ENCODE peak calls at places on chromosomes 12 and 14, in eight cellular contexts. J is HCT116, K is H1, W is upper lobe of left lung, C is endothelial cell of umbilical vein, D is GM23338, V is Panc1, B is suprapubic skin. Y is an unnamed sample.

GRCh38 chr12:43104524-43104923 is 447.5 kb downstream of the ADAMTS20 start:
- DNase-seq in J (no peak), K (no peak), W (no peak), C (no peak), D (no peak), V (no peak), B (no peak), Y (no peak)

GRCh38 chr12:50708619-50709018 is 55.3 kb upstream of the ATF1 start:
- DNase-seq in J (no peak), K (no peak), W (no peak), C (no peak), D (no peak), V (no peak), B (no peak), Y (no peak)

GRCh38 chr14:87690076-87690661 is 302.8 kb downstream of the GALC start:
- DNase-seq in J (no peak), K (no peak), W (no peak), C (no peak), D (peak), V (no peak), B (no peak), Y (no peak)

GRCh38 chr12:123815968-123816367 is 53.9 kb downstream of the DNAH10 start:
- DNase-seq in J (no peak), K (no peak), W (no peak), C (no peak), D (no peak), V (no peak), B (no peak), Y (no peak)

GRCh38 chr14:68961781-68962584 is 17.1 kb downstream of the ACTN1 start:
- DNase-seq in J (no peak), K (peak), W (peak), C (peak), D (peak), V (no peak), B (no peak), Y (no peak)

GRCh38 chr14:92254786-92255185 is 68.2 kb upstream of the SLC24A4 start:
- DNase-seq in J (no peak), K (peak), W (peak), C (peak), D (peak), V (no peak), B (no peak), Y (no peak)

GRCh38 chr12:116559330-116560080 is at the start of gene MAP1LC3B2:
- DNase-seq in J (peak), K (peak), W (peak), C (no peak), D (peak), V (no peak), B (peak), Y (no peak)

GRCh38 chr12:123271182-123271491 is 519 bp downstream of the CDK2AP1 start:
- DNase-seq in J (no peak), K (peak), W (peak), C (no peak), D (peak), V (no peak), B (peak), Y (peak)

GRCh38 chr14:23153891-23154796 is 29.3 kb downstream of the SLC7A8 start:
- DNase-seq in J (peak), K (peak), W (peak), C (peak), D (peak), V (no peak), B (peak), Y (no peak)

GRCh38 chr14:73461478-73462077 is 3.2 kb upstream of the NUMB start:
- DNase-seq in J (no peak), K (no peak), W (no peak), C (peak), D (no peak), V (no peak), B (no peak), Y (no peak)

GRCh38 chr14:24978862-24979724 is 70.9 kb downstream of the STXBP6 start:
- DNase-seq in J (no peak), K (no peak), W (no peak), C (no peak), D (no peak), V (no peak), B (no peak), Y (no peak)

GRCh38 chr14:52026921-52027320 is 37.6 kb downstream of the RTRAF start:
- DNase-seq in J (no peak), K (no peak), W (peak), C (no peak), D (no peak), V (no peak), B (no peak), Y (no peak)

GRCh38 chr12:2198542-2198941 is 145.8 kb downstream of the CACNA1C start:
- DNase-seq in J (no peak), K (no peak), W (no peak), C (no peak), D (no peak), V (no peak), B (no peak), Y (no peak)

GRCh38 chr12:49934505-49934904 is 16.0 kb upstream of the AQP2 start:
- DNase-seq in J (no peak), K (no peak), W (no peak), C (no peak), D (no peak), V (no peak), B (no peak), Y (no peak)

GRCh38 chr14:53450871-53451270 is 297.7 kb upstream of the DDHD1 start:
- DNase-seq in J (no peak), K (no peak), W (no peak), C (peak), D (no peak), V (no peak), B (no peak), Y (no peak)

GRCh38 chr14:30849354-30849753 is 25.0 kb upstream of the COCH start:
- DNase-seq in J (no peak), K (no peak), W (no peak), C (no peak), D (no peak), V (no peak), B (no peak), Y (no peak)

GRCh38 chr12:121129705-121130147 is 3.0 kb upstream of the P2RX7 start:
- DNase-seq in J (no peak), K (no peak), W (no peak), C (no peak), D (no peak), V (no peak), B (no peak), Y (no peak)

GRCh38 chr14:58118097-58118496 is 33.9 kb downstream of the ARMH4 start:
- DNase-seq in J (no peak), K (no peak), W (no peak), C (no peak), D (no peak), V (no peak), B (no peak), Y (no peak)

GRCh38 chr12:88242161-88242925 is 100.2 kb downstream of the TMTC3 start:
- DNase-seq in J (peak), K (no peak), W (no peak), C (peak), D (no peak), V (peak), B (no peak), Y (no peak)

GRCh38 chr14:80395031-80395430 is 183.7 kb upstream of the DIO2 start:
- DNase-seq in J (no peak), K (no peak), W (no peak), C (no peak), D (no peak), V (no peak), B (no peak), Y (no peak)

GRCh38 chr12:56877195-56878009 is 56.8 kb downstream of the SDR9C7 start:
- DNase-seq in J (no peak), K (no peak), W (no peak), C (no peak), D (no peak), V (no peak), B (no peak), Y (no peak)

GRCh38 chr12:14473707-14474287 is 93.9 kb downstream of the PLBD1 start:
- DNase-seq in J (peak), K (no peak), W (no peak), C (no peak), D (peak), V (no peak), B (no peak), Y (no peak)

GRCh38 chr14:105146181-105146975 is 22.2 kb downstream of the JAG2 start:
- DNase-seq in J (no peak), K (no peak), W (peak), C (no peak), D (no peak), V (no peak), B (peak), Y (peak)

GRCh38 chr12:119809023-119809422 is 68.1 kb downstream of the CIT start:
- DNase-seq in J (no peak), K (no peak), W (no peak), C (peak), D (no peak), V (no peak), B (no peak), Y (no peak)

GRCh38 chr12:14774944-14775651 is 28.2 kb downstream of the WBP11 start:
- DNase-seq in J (no peak), K (peak), W (peak), C (peak), D (peak), V (no peak), B (peak), Y (peak)

GRCh38 chr12:101877816-101878811 is 734 bp downstream of the DRAM1 start:
- DNase-seq in J (no peak), K (no peak), W (no peak), C (peak), D (peak), V (no peak), B (peak), Y (peak)

GRCh38 chr14:105487986-105488777 is 1.5 kb downstream of the CRIP1 start:
- DNase-seq in J (no peak), K (no peak), W (peak), C (no peak), D (no peak), V (no peak), B (no peak), Y (no peak)

GRCh38 chr12:28563926-28564325 is 373.7 kb downstream of the CCDC91 start:
- DNase-seq in J (no peak), K (no peak), W (no peak), C (no peak), D (no peak), V (no peak), B (no peak), Y (no peak)

GRCh38 chr12:47082963-47083621 is 3.3 kb upstream of the AMIGO2 start:
- DNase-seq in J (no peak), K (no peak), W (no peak), C (no peak), D (no peak), V (peak), B (no peak), Y (no peak)

GRCh38 chr12:116210762-116211161 is 66.7 kb downstream of the MED13L start:
- DNase-seq in J (no peak), K (no peak), W (no peak), C (no peak), D (no peak), V (no peak), B (no peak), Y (no peak)

GRCh38 chr12:67469666-67470065 is 178.9 kb upstream of the DYRK2 start:
- DNase-seq in J (no peak), K (no peak), W (no peak), C (no peak), D (peak), V (no peak), B (no peak), Y (no peak)

GRCh38 chr12:450438-450837 is 9.3 kb upstream of the B4GALNT3 start:
- DNase-seq in J (no peak), K (no peak), W (no peak), C (no peak), D (no peak), V (no peak), B (no peak), Y (no peak)

GRCh38 chr12:19316420-19316819 is 122.9 kb upstream of the AEBP2 start:
- DNase-seq in J (no peak), K (no peak), W (no peak), C (peak), D (no peak), V (no peak), B (no peak), Y (no peak)

GRCh38 chr14:68673464-68673863 is 119.4 kb downstream of the ZFP36L1 start:
- DNase-seq in J (no peak), K (no peak), W (no peak), C (no peak), D (no peak), V (no peak), B (no peak), Y (no peak)

GRCh38 chr12:118052324-118053070 is 8.5 kb downstream of the WSB2 start:
- DNase-seq in J (peak), K (no peak), W (peak), C (peak), D (peak), V (peak), B (peak), Y (no peak)

GRCh38 chr12:67795235-67795634 is 146.7 kb downstream of the DYRK2 start:
- DNase-seq in J (no peak), K (no peak), W (no peak), C (no peak), D (no peak), V (no peak), B (no peak), Y (no peak)

GRCh38 chr14:92586966-92587365 is 73.4 kb downstream of the RIN3 start:
- DNase-seq in J (no peak), K (no peak), W (no peak), C (no peak), D (no peak), V (no peak), B (no peak), Y (no peak)

GRCh38 chr14:87049886-87050820 is 942.8 kb downstream of the GALC start:
- DNase-seq in J (no peak), K (peak), W (no peak), C (no peak), D (peak), V (no peak), B (no peak), Y (no peak)

GRCh38 chr12:65948320-65949008 is 124.2 kb downstream of the HMGA2 start:
- DNase-seq in J (peak), K (no peak), W (no peak), C (peak), D (no peak), V (peak), B (peak), Y (no peak)

DNA sequence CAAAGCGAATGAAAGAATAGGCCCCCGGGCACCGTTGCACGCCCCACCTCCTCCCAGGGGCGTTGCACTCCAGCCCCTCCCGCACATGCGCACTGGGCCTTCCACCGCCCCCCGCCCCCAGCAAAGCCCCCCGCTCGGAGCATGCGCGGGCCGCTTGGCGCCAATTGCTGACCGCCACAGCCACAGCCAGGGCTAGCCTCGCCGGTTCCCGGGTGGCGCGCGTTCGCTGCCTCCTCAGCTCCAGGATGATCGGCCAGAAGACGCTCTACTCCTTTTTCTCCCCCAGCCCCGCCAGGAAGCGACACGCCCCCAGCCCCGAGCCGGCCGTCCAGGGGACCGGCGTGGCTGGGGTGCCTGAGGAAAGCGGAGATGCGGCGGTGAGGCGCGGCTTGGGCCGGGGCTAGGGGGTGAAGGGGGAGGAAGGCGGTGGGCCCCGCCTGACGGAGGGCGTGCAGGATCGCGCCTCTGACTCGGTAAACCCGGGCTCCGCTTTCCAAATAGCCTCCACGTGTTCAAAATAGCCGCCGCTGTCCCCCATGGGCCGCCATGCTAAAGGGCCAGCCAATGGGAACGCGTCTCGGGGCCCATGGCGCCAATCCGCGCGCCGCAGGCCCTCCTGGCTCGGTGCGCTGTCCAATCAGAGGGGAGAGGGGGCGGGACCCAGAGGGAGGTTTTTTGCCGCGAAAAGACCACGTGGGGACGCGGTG is at the start of gene UNG:
- DNase-seq in J (peak), K (peak), W (peak), C (peak), D (peak), V (peak), B (peak), Y (peak)
- TF ChIP-seq POLR2AphosphoS5 in J (no peak), K (peak), W (peak), C (no peak), D (peak), V (peak), B (peak), Y (peak)

DNA sequence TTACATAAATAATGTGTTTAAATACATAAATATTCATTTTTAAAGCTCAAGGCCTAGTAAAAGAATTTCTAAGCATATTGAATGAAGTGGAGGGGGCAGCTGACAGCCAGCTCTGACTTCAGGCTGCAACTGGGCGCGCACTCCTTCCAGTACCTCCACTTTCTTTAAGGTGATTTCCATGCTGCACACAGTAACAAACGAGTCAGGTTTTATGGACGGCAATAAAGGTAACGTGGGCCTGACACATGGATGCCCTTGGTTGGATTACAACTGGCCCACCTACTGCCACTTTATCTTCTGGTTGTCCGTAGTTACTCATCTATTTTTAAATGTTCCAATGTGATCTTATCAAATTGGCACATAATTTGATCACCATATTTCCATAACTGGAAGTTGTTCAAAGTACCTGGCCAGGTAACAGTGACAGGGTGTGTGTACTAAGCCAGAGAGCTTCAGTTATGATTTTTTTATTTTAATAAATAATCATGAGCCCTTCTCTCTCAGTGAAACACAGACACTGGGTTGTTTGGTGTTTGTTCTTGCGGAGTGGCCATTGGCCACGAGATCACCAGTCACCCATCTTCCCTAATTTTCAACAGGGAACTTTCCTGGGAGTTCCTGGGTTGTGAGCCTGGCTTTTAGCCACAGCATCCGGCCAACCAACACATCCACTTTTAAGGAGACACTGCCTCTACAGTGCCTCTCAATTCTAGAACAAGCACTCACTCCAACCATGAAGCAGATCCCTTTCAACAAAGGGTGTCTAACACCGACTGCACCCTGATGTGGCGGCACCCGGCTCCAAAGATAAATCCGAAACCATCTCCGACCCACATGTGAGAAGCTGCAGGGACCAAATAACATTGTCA is 50.2 kb downstream of the FOXN3 start:
- DNase-seq in J (no peak), K (peak), W (no peak), C (no peak), D (no peak), V (no peak), B (no peak), Y (no peak)
- TF ChIP-seq POLR2AphosphoS5 in J (no peak), K (no peak), W (no peak), C (no peak), D (no peak), V (no peak), B (no peak), Y (no peak)

GRCh38 chr12:6540181-6540877 is 6.0 kb downstream of the GAPDH start:
- DNase-seq in J (peak), K (peak), W (peak), C (peak), D (peak), V (no peak), B (peak), Y (peak)
- TF ChIP-seq POLR2AphosphoS5 in J (peak), K (no peak), W (peak), C (no peak), D (no peak), V (no peak), B (peak), Y (no peak)

GRCh38 chr14:103775506-103775905 is 59.9 kb downstream of the ZFYVE21 start:
- DNase-seq in J (no peak), K (no peak), W (no peak), C (no peak), D (no peak), V (no peak), B (no peak), Y (no peak)
- TF ChIP-seq POLR2AphosphoS5 in J (no peak), K (no peak), W (no peak), C (no peak), D (no peak), V (no peak), B (no peak), Y (no peak)

Y was measured in GM12892.